ENCODE peak calls at places on chromosomes 2 and 18, in nine cellular contexts. Z is amygdala, N is left lung, O is A549, H is EH, B is lower lobe of right lung, K is HS-27A, W is OCI-LY7, R is T-helper 22 cell. X is an unnamed sample.

GRCh38 chr2:112253261-112253807 is 1.5 kb downstream of the ZC3H8 start:
- DNase-seq in Z (no peak), N (no peak), O (no peak), H (peak), B (no peak), K (no peak), W (no peak), R (no peak), X (no peak)

GRCh38 chr2:239695728-239696240 is 295.0 kb upstream of the HDAC4 start:
- DNase-seq in Z (no peak), N (no peak), O (no peak), H (no peak), B (no peak), K (no peak), W (no peak), R (no peak), X (no peak)

GRCh38 chr18:33745396-33745795 is 167.4 kb downstream of the ASXL3 start:
- DNase-seq in Z (no peak), N (peak), O (no peak), H (no peak), B (no peak), K (no peak), W (no peak), R (no peak), X (peak)

GRCh38 chr18:67217551-67218166 is 298.9 kb downstream of the DSEL start:
- DNase-seq in Z (no peak), N (no peak), O (peak), H (peak), B (no peak), K (no peak), W (peak), R (no peak), X (peak)

GRCh38 chr18:9782073-9782857 is 74.2 kb downstream of the RAB31 start:
- DNase-seq in Z (no peak), N (no peak), O (peak), H (peak), B (no peak), K (peak), W (no peak), R (no peak), X (no peak)

GRCh38 chr2:27051902-27052645 is 606 bp downstream of the AGBL5 start:
- DNase-seq in Z (no peak), N (peak), O (peak), H (peak), B (peak), K (no peak), W (no peak), R (no peak), X (no peak)

GRCh38 chr2:13009027-13009426 is 292.3 kb downstream of the TRIB2 start:
- DNase-seq in Z (no peak), N (no peak), O (no peak), H (peak), B (no peak), K (no peak), W (no peak), R (no peak), X (no peak)

GRCh38 chr18:41842886-41843285 is 112.1 kb upstream of the PIK3C3 start:
- DNase-seq in Z (no peak), N (no peak), O (no peak), H (peak), B (no peak), K (no peak), W (no peak), R (no peak), X (no peak)

GRCh38 chr2:57979158-57979557 is 67.4 kb upstream of the VRK2 start:
- DNase-seq in Z (no peak), N (no peak), O (no peak), H (no peak), B (no peak), K (no peak), W (no peak), R (no peak), X (no peak)

GRCh38 chr2:71306762-71307161 is 24.8 kb upstream of the ZNF638 start:
- DNase-seq in Z (no peak), N (no peak), O (no peak), H (peak), B (no peak), K (peak), W (no peak), R (no peak), X (no peak)

GRCh38 chr18:9708057-9708881 is at the start of gene RAB31:
- DNase-seq in Z (peak), N (peak), O (peak), H (peak), B (peak), K (no peak), W (no peak), R (no peak), X (no peak)

GRCh38 chr18:74699455-74699854 is 101.8 kb downstream of the ZNF407 start:
- DNase-seq in Z (no peak), N (no peak), O (no peak), H (no peak), B (no peak), K (no peak), W (no peak), R (no peak), X (no peak)

GRCh38 chr2:27049422-27050280 is 1.8 kb upstream of the AGBL5 start:
- DNase-seq in Z (no peak), N (peak), O (peak), H (no peak), B (peak), K (no peak), W (peak), R (peak), X (no peak)

GRCh38 chr2:102841107-102841840 is 79.4 kb downstream of the TMEM182 start:
- DNase-seq in Z (no peak), N (peak), O (peak), H (peak), B (peak), K (no peak), W (peak), R (no peak), X (peak)

GRCh38 chr2:240164586-240164985 is 24.1 kb upstream of the OTOS start:
- DNase-seq in Z (no peak), N (no peak), O (no peak), H (no peak), B (no peak), K (no peak), W (no peak), R (no peak), X (no peak)

GRCh38 chr2:208983476-208983875 is 440.4 kb upstream of the MAP2 start:
- DNase-seq in Z (no peak), N (no peak), O (no peak), H (no peak), B (no peak), K (no peak), W (no peak), R (no peak), X (no peak)

GRCh38 chr2:110101280-110101844 is 14.3 kb downstream of the MALL start:
- DNase-seq in Z (no peak), N (peak), O (peak), H (peak), B (peak), K (peak), W (no peak), R (no peak), X (peak)

GRCh38 chr2:215002500-215002899 is 135.9 kb downstream of the ABCA12 start:
- DNase-seq in Z (no peak), N (no peak), O (peak), H (peak), B (no peak), K (no peak), W (peak), R (no peak), X (no peak)

X was measured in NCI-H1092.